ENCODE peak calls at places on chromosomes 6 and 20, in seven cellular contexts. W is uterus; D is cortex of kidney; J is stimulated activated CD4-positive, alpha-beta T cell treated with anti-CD3 and anti-CD28 coated beads, Interleukin-1b, Interleukin-23, amount 100 ng/mL, for 24 hours; I is NCI-H187; O is HS-5; A is NCI-H1930. V is an unnamed sample.

GRCh38 chr20:52305843-52306242 is 114.3 kb upstream of the ZFP64 start:
- DNase-seq in W (no peak), A (no peak), I (no peak), O (no peak), D (no peak), J (no peak), V (no peak)

GRCh38 chr6:163415176-163415619 is 680 bp downstream of the QKI start:
- DNase-seq in D (no peak), W (peak; percentile 23), A (no peak), J (no peak), I (no peak), O (no peak), V (no peak)

GRCh38 chr6:146543940-146544661 is 468 bp downstream of the RAB32 start:
- DNase-seq in D (no peak), I (no peak), O (no peak), W (peak; percentile 39), J (no peak), A (no peak), V (peak; percentile 88)

GRCh38 chr6:87945181-87945580 is 102.5 kb upstream of the SPACA1 start:
- DNase-seq in A (no peak), D (no peak), O (no peak), W (no peak), I (no peak), J (no peak), V (no peak)

GRCh38 chr6:38671885-38672467 is 31.0 kb downstream of the GLO1 start:
- DNase-seq in D (no peak), I (peak; percentile 3), O (peak; percentile 13), J (no peak), W (no peak), A (peak; percentile 33), V (no peak)

GRCh38 chr20:40489886-40490285 is 199.2 kb downstream of the MAFB start:
- DNase-seq in I (no peak), J (no peak), W (no peak), O (peak; percentile 71), A (no peak), D (no peak), V (no peak)

GRCh38 chr6:43970068-43970912 is 157.0 kb downstream of the MRPL14 start:
- DNase-seq in A (no peak), I (no peak), O (no peak), W (no peak), J (no peak), D (no peak), V (no peak)

GRCh38 chr20:54201268-54201846 is 6.5 kb upstream of the PFDN4 start:
- DNase-seq in A (no peak), J (no peak), D (no peak), I (no peak), W (no peak), O (no peak), V (no peak)

V was measured in left lung.